ENCODE peak calls at places on chromosomes 12 and 14, in five cellular contexts. C is tibial nerve; X is naive thymus-derived CD4-positive, alpha-beta T cell; W is lower leg skin; F is GM12878. D is an unnamed sample.

GRCh38 chr14:76955575-76956252 is 72.8 kb downstream of the IRF2BPL start:
- DNase-seq in C (no peak), X (peak; percentile 75), W (peak; percentile 73), F (peak; percentile 66), D (peak; percentile 78)

GRCh38 chr14:103109789-103110415 is 13.4 kb upstream of the TNFAIP2 start:
- DNase-seq in C (no peak), X (no peak), W (no peak), F (no peak), D (no peak)

GRCh38 chr12:57229041-57229633 is 374 bp upstream of the SHMT2 start:
- DNase-seq in C (no peak), X (no peak), W (no peak), F (no peak), D (peak; percentile 77)

GRCh38 chr12:107807471-107808150 is 33.1 kb downstream of the ASCL4 start:
- DNase-seq in C (no peak), X (no peak), W (no peak), F (no peak), D (no peak)

GRCh38 chr12:114006482-114007425 is 40.6 kb upstream of the RBM19 start:
- DNase-seq in C (no peak), X (no peak), W (no peak), F (no peak), D (no peak)

GRCh38 chr14:77151918-77152588 is 10.5 kb upstream of the ZDHHC22 start:
- DNase-seq in C (no peak), X (no peak), W (no peak), F (no peak), D (peak; percentile 28)

GRCh38 chr14:41606249-41607118 is at the start of gene LRFN5:
- DNase-seq in C (no peak), X (no peak), W (peak; percentile 19), F (no peak), D (no peak)

GRCh38 chr12:25307818-25308217 is 57.1 kb upstream of the KRAS start:
- DNase-seq in C (no peak), X (no peak), W (no peak), F (no peak), D (no peak)

GRCh38 chr12:103100226-103100866 is 142.9 kb downstream of the ASCL1 start:
- DNase-seq in C (no peak), X (no peak), W (no peak), F (no peak), D (no peak)

GRCh38 chr12:49389092-49389703 is 21.9 kb downstream of the SPATS2 start:
- DNase-seq in C (peak; percentile 15), X (peak; percentile 29), W (no peak), F (no peak), D (no peak)

GRCh38 chr12:25501565-25501964 is 51.5 kb downstream of the LMNTD1 start:
- DNase-seq in C (no peak), X (no peak), W (no peak), F (no peak), D (no peak)

GRCh38 chr12:64116969-64117368 is 105.1 kb downstream of the KICS2 start:
- DNase-seq in C (no peak), X (no peak), W (no peak), F (no peak), D (no peak)

GRCh38 chr12:12954361-12954760 is 2.4 kb upstream of the GPRC5D start:
- DNase-seq in C (no peak), X (no peak), W (no peak), F (no peak), D (no peak)

GRCh38 chr14:66109426-66109825 is 376.7 kb upstream of the CCDC196 start:
- DNase-seq in C (no peak), X (no peak), W (no peak), F (no peak), D (no peak)

GRCh38 chr12:55051197-55051920 is 31.6 kb downstream of the NEUROD4 start:
- DNase-seq in C (no peak), X (no peak), W (no peak), F (no peak), D (no peak)

GRCh38 chr12:53751336-53752191 is at the start of gene CISTR:
- DNase-seq in C (no peak), X (no peak), W (no peak), F (no peak), D (no peak)

DNA sequence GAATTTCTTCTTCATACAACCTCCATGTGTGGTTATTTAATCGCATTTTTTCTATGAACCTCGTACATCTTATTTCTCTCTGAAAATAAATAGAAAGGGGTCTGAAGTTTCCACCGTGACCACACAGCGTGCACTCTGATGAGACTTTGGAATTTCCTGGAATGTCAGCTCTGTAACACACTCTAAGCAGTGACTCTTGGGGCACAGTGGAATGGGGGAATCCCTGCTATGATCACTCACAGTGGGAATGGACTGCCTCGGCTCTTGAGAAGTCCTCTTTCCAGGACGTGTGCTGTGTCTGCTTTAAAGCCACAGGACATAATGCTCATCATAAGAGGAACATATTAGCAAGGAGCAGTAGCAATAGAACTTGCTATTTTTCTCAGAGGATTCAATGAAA is 416.2 kb downstream of the EGLN3 start:
- DNase-seq in C (no peak), X (no peak), W (no peak), F (no peak), D (no peak)
- H3K4me3 ChIP-seq in C (no peak overlapping the region), X (no peak overlapping the region), W (no peak overlapping the region), F (no peak overlapping the region), D (no peak overlapping the region)

GRCh38 chr14:21023817-21024667 is 819 bp downstream of the NDRG2 start:
- DNase-seq in C (no peak), X (no peak), W (no peak), F (no peak), D (no peak)

GRCh38 chr14:21026251-21026987 is 1.6 kb upstream of the NDRG2 start:
- DNase-seq in C (peak; percentile 40), X (no peak), W (no peak), F (no peak), D (no peak)

GRCh38 chr14:21025374-21026151 is 702 bp upstream of the NDRG2 start:
- DNase-seq in C (peak; percentile 77), X (peak; percentile 13), W (peak; percentile 68), F (no peak), D (no peak)

GRCh38 chr14:21023174-21023573 is 1.7 kb downstream of the NDRG2 start:
- DNase-seq in C (no peak), X (no peak), W (no peak), F (no peak), D (no peak)

DNA sequence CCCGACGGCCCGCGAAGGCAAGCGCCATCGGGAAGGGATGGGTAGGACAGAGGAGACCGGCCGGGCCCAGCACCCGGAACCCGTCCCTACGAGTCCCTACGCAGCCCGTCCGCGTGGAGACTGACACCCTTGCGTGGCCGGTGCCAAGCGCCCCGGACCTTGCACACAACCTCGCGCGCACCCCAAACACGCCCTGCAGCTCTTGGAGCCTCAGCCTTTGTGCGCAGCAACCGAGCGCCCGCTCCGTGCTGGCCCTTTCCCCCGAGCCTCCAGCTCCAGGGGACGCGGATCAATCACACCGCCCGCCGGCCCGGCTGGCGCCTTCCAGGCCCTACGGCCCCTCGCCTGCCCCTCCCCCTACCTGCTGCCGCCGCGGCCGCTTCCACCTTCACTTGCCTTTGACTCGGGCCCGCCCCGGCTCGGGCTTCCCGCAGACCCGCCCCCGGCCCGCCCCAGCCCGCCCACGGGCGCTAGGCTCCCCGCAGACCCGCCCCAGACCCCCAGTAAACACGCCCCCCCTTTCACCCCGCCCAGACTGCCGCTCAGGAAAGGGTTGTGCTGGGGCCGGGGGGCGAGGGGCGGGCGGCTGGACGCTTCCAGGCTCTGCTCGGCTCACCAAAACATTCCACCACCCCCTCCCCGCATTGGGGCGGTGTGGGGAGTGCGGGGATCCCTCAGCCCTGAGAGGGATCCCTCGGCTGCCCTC is at the start of gene NDRG2:
- DNase-seq in C (peak; percentile 71), X (peak; percentile 50), W (peak; percentile 79), F (no peak), D (peak; percentile 44)
- H3K4me3 ChIP-seq in C (peak within 1 kb of the TSS; percentile 76), X (peak within 1 kb of the TSS; percentile 70), W (peak within 1 kb of the TSS; percentile 41), F (no peak within 1 kb of the TSS), D (peak within 1 kb of the TSS; percentile 69)

DNA sequence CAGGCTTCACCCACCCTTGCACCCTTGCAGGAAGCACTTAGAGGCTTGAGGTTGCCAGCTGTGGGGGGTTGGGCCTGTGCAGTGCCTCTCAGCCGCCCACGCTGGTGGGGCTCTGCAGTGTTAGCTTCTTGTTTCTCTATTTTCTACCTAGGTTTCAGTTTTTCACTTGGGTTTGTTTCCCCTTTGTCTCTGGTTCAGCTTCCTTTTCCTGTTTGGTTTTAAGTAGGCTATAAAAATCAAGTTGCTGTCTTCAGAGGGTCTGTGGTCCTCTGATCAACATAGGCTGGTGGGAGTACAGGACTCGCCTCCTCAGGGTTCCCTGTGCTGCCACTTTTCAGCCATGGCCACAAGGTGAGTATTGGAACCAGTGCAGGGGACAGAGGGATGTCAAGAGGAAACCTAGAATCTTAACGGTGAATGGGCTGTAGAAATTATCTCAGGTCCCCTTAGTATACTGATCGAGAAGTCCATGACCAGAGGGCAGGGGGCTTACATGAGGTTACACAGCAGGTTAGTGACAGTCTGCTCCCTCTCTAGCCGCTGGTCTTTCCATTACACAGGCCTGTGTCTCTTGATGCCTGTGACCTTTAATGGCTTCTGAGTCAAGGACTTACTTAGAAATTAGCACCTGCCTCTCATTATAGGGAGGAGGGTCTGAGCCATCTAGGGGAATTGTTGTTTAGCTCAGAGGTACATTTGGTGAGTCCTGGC is at the start of gene EVL:
- DNase-seq in C (no peak), X (peak; percentile 86), W (no peak), F (peak; percentile 81), D (peak; percentile 93)
- H3K4me3 ChIP-seq in C (no peak within 1 kb of the TSS), X (peak within 1 kb of the TSS; percentile 85), W (no peak within 1 kb of the TSS), F (peak within 1 kb of the TSS; percentile 75), D (peak within 1 kb of the TSS; percentile 72)

GRCh38 chr12:32395031-32395430 is 4.3 kb upstream of the FGD4 start:
- DNase-seq in C (no peak), X (no peak), W (no peak), F (no peak), D (no peak)

DNA sequence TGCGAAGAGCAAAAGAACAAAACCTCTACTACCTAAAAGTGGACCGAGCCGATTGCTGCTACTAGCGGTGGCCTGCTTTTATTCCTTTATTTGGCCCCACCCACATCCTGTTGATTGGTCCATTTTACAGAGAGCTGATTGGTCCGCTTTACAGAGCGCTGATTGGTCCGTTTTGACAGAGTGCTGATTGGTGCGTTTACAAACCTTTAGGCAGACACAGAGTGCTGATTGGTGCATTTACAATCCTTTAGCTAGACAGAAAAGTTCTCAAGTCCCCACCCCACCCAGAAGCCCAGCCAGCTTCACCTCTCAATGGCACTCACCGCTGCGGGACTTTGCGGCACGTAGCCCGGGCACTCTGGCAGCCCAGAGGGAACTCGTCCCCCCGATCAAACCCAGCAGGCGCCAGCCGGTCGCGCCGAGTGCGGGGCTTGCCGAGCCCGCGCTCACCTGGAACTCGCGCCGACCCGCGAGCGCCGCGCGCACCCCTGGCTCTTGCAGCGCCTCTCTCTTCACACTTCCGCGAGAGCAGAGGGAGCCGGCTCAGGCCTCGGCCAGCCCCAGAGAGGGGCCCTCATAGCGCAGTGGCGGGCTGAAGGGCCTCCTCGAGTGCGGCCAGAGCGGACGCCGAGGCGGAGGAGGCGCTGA is 8.7 kb upstream of the FGD4 start:
- DNase-seq in C (no peak), X (no peak), W (no peak), F (no peak), D (no peak)
- H3K4me3 ChIP-seq in C (peak overlapping the region; percentile 30), X (no peak overlapping the region), W (no peak overlapping the region), F (no peak overlapping the region), D (no peak overlapping the region)

DNA sequence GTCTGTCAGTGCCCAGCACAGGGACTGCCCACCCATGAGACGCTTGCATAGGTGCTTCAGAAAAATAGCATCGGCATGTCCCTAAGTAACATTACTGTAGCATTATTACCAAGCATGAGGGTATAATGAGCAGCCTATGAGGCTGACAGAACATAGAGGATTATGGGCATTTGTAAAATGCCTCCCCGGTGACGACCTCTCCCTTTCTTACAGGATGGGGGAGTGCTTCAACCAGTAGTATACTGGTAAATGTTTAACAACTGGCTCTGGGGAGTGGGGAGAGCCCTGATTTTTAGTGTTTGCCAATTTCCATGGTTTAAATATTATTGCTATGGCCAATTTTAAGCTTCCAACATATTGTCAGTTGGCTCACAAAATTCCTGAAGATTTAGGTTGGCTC is 104.5 kb downstream of the ETNK1 start:
- DNase-seq in C (no peak), X (no peak), W (no peak), F (no peak), D (no peak)
- H3K4me3 ChIP-seq in C (no peak overlapping the region), X (no peak overlapping the region), W (no peak overlapping the region), F (no peak overlapping the region), D (no peak overlapping the region)

GRCh38 chr14:71753126-71753830 is 179.0 kb upstream of the RGS6 start:
- DNase-seq in C (peak; percentile 85), X (peak; percentile 29), W (peak; percentile 84), F (peak; percentile 27), D (peak; percentile 54)
- H3K4me3 ChIP-seq in C (no peak overlapping the region), X (no peak overlapping the region), W (no peak overlapping the region), F (no peak overlapping the region), D (no peak overlapping the region)

D was measured in Jurkat, Clone E6-1.